ENCODE peak calls at places on chromosomes 6 and 20, in six cellular contexts. U is neural progenitor cell, M is AG04449, F is ovary, Y is fibroblast of lung, Q is tibial nerve. H is an unnamed sample.

GRCh38 chr6:168915855-168916254 is 337.8 kb downstream of the THBS2 start:
- DNase-seq in U (no peak), M (no peak), F (no peak), Y (no peak), Q (no peak), H (no peak)

GRCh38 chr6:36627801-36628246 is 33.7 kb downstream of the SRSF3 start:
- DNase-seq in U (no peak), M (no peak), F (peak; percentile 79), Y (peak; percentile 66), Q (no peak), H (no peak)

GRCh38 chr6:33018904-33019303 is 9.5 kb upstream of the HLA-DOA start:
- DNase-seq in U (no peak), M (no peak), F (peak; percentile 34), Y (no peak), Q (peak; percentile 53), H (no peak)

GRCh38 chr20:19074828-19075516 is 137.5 kb upstream of the SLC24A3 start:
- DNase-seq in U (no peak), M (no peak), F (no peak), Y (no peak), Q (no peak), H (no peak)

GRCh38 chr6:3228046-3228671 is 706 bp upstream of the TUBB2B start:
- DNase-seq in U (peak; percentile 88), M (no peak), F (no peak), Y (no peak), Q (no peak), H (peak; percentile 83)

GRCh38 chr6:17365961-17366360 is 27.4 kb upstream of the CAP2 start:
- DNase-seq in U (no peak), M (no peak), F (no peak), Y (no peak), Q (no peak), H (no peak)

GRCh38 chr6:156107514-156108150 is 652.0 kb upstream of the NOX3 start:
- DNase-seq in U (peak; percentile 45), M (no peak), F (no peak), Y (no peak), Q (no peak), H (no peak)

GRCh38 chr6:17490724-17491123 is 97.3 kb downstream of the CAP2 start:
- DNase-seq in U (no peak), M (no peak), F (no peak), Y (no peak), Q (no peak), H (no peak)

GRCh38 chr6:45486739-45487138 is 109.0 kb upstream of the SUPT3H start:
- DNase-seq in U (no peak), M (no peak), F (no peak), Y (no peak), Q (no peak), H (no peak)

GRCh38 chr6:110625883-110626282 is 149.5 kb upstream of the SLC22A16 start:
- DNase-seq in U (no peak), M (no peak), F (no peak), Y (peak; percentile 75), Q (no peak), H (no peak)

GRCh38 chr6:41878246-41878645 is 16.9 kb downstream of the USP49 start:
- DNase-seq in U (no peak), M (peak; percentile 33), F (no peak), Y (peak; percentile 83), Q (no peak), H (no peak)

GRCh38 chr6:34571388-34571787 is 15.3 kb upstream of the SPDEF start:
- DNase-seq in U (no peak), M (no peak), F (no peak), Y (no peak), Q (no peak), H (no peak)

GRCh38 chr20:58630063-58630462 is 21.0 kb upstream of the STX16 start:
- DNase-seq in U (no peak), M (no peak), F (no peak), Y (peak; percentile 77), Q (no peak), H (no peak)

GRCh38 chr20:57329608-57330221 is at the start of gene SPO11:
- DNase-seq in U (peak; percentile 77), M (no peak), F (no peak), Y (no peak), Q (no peak), H (peak; percentile 19)

GRCh38 chr20:16273812-16274560 is 299.3 kb downstream of the KIF16B start:
- DNase-seq in U (no peak), M (no peak), F (no peak), Y (no peak), Q (no peak), H (peak; percentile 33)

GRCh38 chr20:31494131-31494530 is 19.0 kb downstream of the REM1 start:
- DNase-seq in U (peak; percentile 25), M (no peak), F (no peak), Y (peak; percentile 31), Q (no peak), H (peak; percentile 59)

GRCh38 chr6:34095136-34095505 is 50.8 kb downstream of the GRM4 start:
- DNase-seq in U (no peak), M (no peak), F (no peak), Y (no peak), Q (no peak), H (no peak)

GRCh38 chr6:101163611-101164010 is 229.9 kb upstream of the GRIK2 start:
- DNase-seq in U (peak; percentile 19), M (no peak), F (no peak), Y (no peak), Q (no peak), H (peak; percentile 78)

GRCh38 chr20:49161428-49162152 is 26.5 kb downstream of the STAU1 start:
- DNase-seq in U (no peak), M (no peak), F (no peak), Y (no peak), Q (no peak), H (no peak)

GRCh38 chr6:152313542-152314482 is 323.4 kb downstream of the SYNE1 start:
- DNase-seq in U (no peak), M (no peak), F (no peak), Y (peak; percentile 79), Q (no peak), H (no peak)

GRCh38 chr6:28794175-28795002 is 129.4 kb downstream of the TRIM27 start:
- DNase-seq in U (peak; percentile 87), M (no peak), F (no peak), Y (peak; percentile 44), Q (no peak), H (peak; percentile 64)

GRCh38 chr20:64176548-64177419 is 12.5 kb downstream of the MYT1 start:
- DNase-seq in U (no peak), M (no peak), F (no peak), Y (no peak), Q (no peak), H (no peak)

GRCh38 chr6:111805511-111806181 is 67.6 kb downstream of the FYN start:
- DNase-seq in U (peak; percentile 24), M (no peak), F (no peak), Y (peak; percentile 96), Q (no peak), H (no peak)

GRCh38 chr20:3759884-3760283 is 7.7 kb downstream of the ADISSP start:
- DNase-seq in U (no peak), M (no peak), F (no peak), Y (no peak), Q (no peak), H (no peak)

GRCh38 chr20:64242003-64242796 is 13.3 kb upstream of the PCMTD2 start:
- DNase-seq in U (no peak), M (no peak), F (peak; percentile 7), Y (no peak), Q (no peak), H (no peak)

GRCh38 chr6:89675949-89676753 is 37.6 kb upstream of the LYRM2 start:
- DNase-seq in U (no peak), M (peak; percentile 4), F (no peak), Y (peak; percentile 40), Q (no peak), H (no peak)

GRCh38 chr6:127162808-127163207 is 44.3 kb downstream of the RSPO3 start:
- DNase-seq in U (no peak), M (no peak), F (no peak), Y (peak; percentile 47), Q (no peak), H (no peak)

GRCh38 chr6:14540276-14540675 is 422.7 kb downstream of the CD83 start:
- DNase-seq in U (peak; percentile 15), M (no peak), F (no peak), Y (peak; percentile 84), Q (no peak), H (no peak)

DNA sequence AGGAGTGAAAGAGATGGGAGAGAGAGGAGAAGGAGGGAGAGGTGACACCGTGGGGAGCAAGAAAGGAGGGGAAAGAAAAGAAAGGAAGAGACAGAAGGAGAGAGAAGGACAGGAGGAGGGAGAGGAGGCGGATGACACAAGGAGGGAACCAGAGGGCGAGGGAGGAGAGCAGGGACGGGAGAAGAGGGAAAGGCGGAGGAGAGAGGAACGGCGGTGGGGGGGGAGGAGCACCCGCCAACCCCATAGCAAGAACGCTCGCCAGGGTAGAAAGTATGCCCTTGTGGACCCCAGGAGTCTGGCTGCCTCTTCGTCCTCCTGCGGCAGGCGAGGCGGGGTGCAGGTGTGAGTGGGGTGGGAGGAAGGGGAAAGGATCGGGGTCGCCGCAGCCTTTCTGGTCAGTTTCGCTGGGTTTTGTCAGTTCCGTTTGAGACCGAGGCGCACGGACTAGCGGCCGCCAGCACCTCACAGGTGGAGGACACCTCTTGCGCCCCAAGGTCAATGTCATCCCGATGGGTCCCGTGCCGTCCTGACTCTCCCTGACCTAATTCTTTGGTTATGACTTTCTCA is 4.4 kb upstream of the INSM1 start:
- DNase-seq in U (peak; percentile 52), M (no peak), F (no peak), Y (no peak), Q (no peak), H (no peak)
- H3K4me3 ChIP-seq in U (peak overlapping the region; percentile 30), M (no peak overlapping the region), F (no peak overlapping the region), Y (no peak overlapping the region), Q (no peak overlapping the region), H (no peak overlapping the region)

GRCh38 chr20:347640-348484 is 951 bp downstream of the NRSN2 start:
- DNase-seq in U (peak; percentile 98), M (no peak), F (peak; percentile 97), Y (peak; percentile 93), Q (peak; percentile 81), H (peak; percentile 98)
- TF ChIP-seq CTCF in U (no peak), M (no peak), F (peak; percentile 20), Y (no peak), Q (no peak), H (no peak)

GRCh38 chr20:24657211-24657610 is 187.8 kb downstream of the SYNDIG1 start:
- DNase-seq in U (no peak), M (no peak), F (peak; percentile 30), Y (peak; percentile 65), Q (no peak), H (no peak)
- H3K4me3 ChIP-seq in U (no peak overlapping the region), M (no peak overlapping the region), F (no peak overlapping the region), Y (no peak overlapping the region), Q (no peak overlapping the region), H (no peak overlapping the region)

GRCh38 chr6:150664091-150664490 is 64.4 kb downstream of the PLEKHG1 start:
- DNase-seq in U (no peak), M (no peak), F (no peak), Y (no peak), Q (no peak), H (no peak)

GRCh38 chr6:150668882-150669476 is 69.3 kb downstream of the PLEKHG1 start:
- DNase-seq in U (no peak), M (no peak), F (no peak), Y (peak; percentile 17), Q (no peak), H (no peak)

GRCh38 chr6:150666071-150666470 is 66.4 kb downstream of the PLEKHG1 start:
- DNase-seq in U (no peak), M (no peak), F (no peak), Y (peak; percentile 57), Q (peak; percentile 56), H (no peak)

GRCh38 chr6:150670311-150670710 is 70.6 kb downstream of the PLEKHG1 start:
- DNase-seq in U (no peak), M (no peak), F (no peak), Y (no peak), Q (no peak), H (no peak)

GRCh38 chr6:150667977-150668716 is 68.5 kb downstream of the PLEKHG1 start:
- DNase-seq in U (peak; percentile 88), M (no peak), F (peak; percentile 95), Y (peak; percentile 91), Q (peak; percentile 98), H (no peak)
- TF ChIP-seq CTCF in U (peak; percentile 45), M (no peak), F (no peak), Y (peak; percentile 43), Q (no peak), H (no peak)